ENCODE peak calls at places on chromosomes 16 and 17, in six cellular contexts. I is testis, S is osteoblast, G is endothelial cell of umbilical vein, H is pancreas, D is left lung. O is an unnamed sample. For H3K4me1, the result is how much of the 10 kb centered on the place peaks cover.

GRCh38 chr16:15466131-15466530 is 31.7 kb downstream of the BMERB1 start:
- DNase-seq in I (no peak), G (no peak), S (no peak), H (no peak), D (no peak), O (no peak)

GRCh38 chr16:97822-98221 is 19.8 kb downstream of the MPG start:
- DNase-seq in D (no peak), S (peak), I (no peak), G (no peak), H (no peak), O (no peak)

GRCh38 chr17:80633994-80634566 is 89.4 kb downstream of the RPTOR start:
- DNase-seq in S (no peak), H (no peak), I (no peak), D (no peak), G (no peak), O (no peak)

GRCh38 chr17:60901806-60902205 is 224.2 kb downstream of the BCAS3 start:
- DNase-seq in D (no peak), G (peak), H (no peak), I (no peak), S (peak), O (no peak)

GRCh38 chr17:50586421-50587247 is 26.1 kb downstream of the CACNA1G start:
- DNase-seq in G (no peak), S (no peak), D (no peak), H (no peak), I (no peak), O (no peak)

GRCh38 chr16:74896389-74897370 is 88.2 kb downstream of the WDR59 start:
- DNase-seq in I (no peak), D (no peak), S (peak), G (no peak), H (no peak), O (no peak)

GRCh38 chr16:82061861-82062525 is 26.9 kb downstream of the HSD17B2 start:
- DNase-seq in D (no peak), G (peak), I (no peak), H (no peak), S (no peak), O (no peak)

GRCh38 chr16:57042157-57043111 is 49.9 kb upstream of the CPNE2 start:
- DNase-seq in H (no peak), S (peak), I (no peak), G (no peak), D (no peak), O (no peak)

GRCh38 chr17:56707312-56708219 is 114.1 kb downstream of the NOG start:
- DNase-seq in G (no peak), S (no peak), H (no peak), I (no peak), D (no peak), O (no peak)

GRCh38 chr17:41689497-41690299 is 1.0 kb downstream of the EIF1 start:
- DNase-seq in G (peak), H (no peak), D (no peak), I (peak), S (peak), O (no peak)

GRCh38 chr16:64150193-64150592 is 971.7 kb downstream of the CDH11 start:
- DNase-seq in S (no peak), G (peak), H (no peak), I (no peak), D (no peak), O (no peak)

GRCh38 chr16:75931043-75931442 is 204.8 kb upstream of the CPHXL start:
- DNase-seq in I (no peak), G (no peak), D (no peak), S (no peak), H (no peak), O (no peak)

GRCh38 chr16:83967091-83967490 is 953 bp upstream of the NECAB2 start:
- DNase-seq in H (no peak), G (no peak), D (no peak), I (no peak), S (peak), O (no peak)

GRCh38 chr16:11462861-11463260 is 117.6 kb downstream of the RMI2 start:
- DNase-seq in S (no peak), I (no peak), D (no peak), G (no peak), H (no peak), O (no peak)

GRCh38 chr17:77319211-77320031 is 178.7 kb downstream of the SEC14L1 start:
- DNase-seq in G (no peak), D (peak), H (no peak), S (peak), I (peak), O (peak)

GRCh38 chr16:381788-382717 is at the start of gene PGAP6:
- DNase-seq in G (peak), H (peak), D (no peak), S (peak), I (peak), O (peak)

GRCh38 chr16:85313541-85314208 is 201.4 kb upstream of the CIBAR2 start:
- DNase-seq in D (no peak), G (peak), S (no peak), H (no peak), I (peak), O (no peak)

GRCh38 chr16:85312642-85313540 is 200.6 kb upstream of the CIBAR2 start:
- DNase-seq in G (no peak), S (no peak), D (no peak), I (peak), H (peak), O (no peak)

GRCh38 chr16:85316321-85316919 is 204.1 kb upstream of the CIBAR2 start:
- DNase-seq in S (peak), D (peak), H (peak), I (peak), G (peak), O (no peak)

GRCh38 chr16:85315871-85316270 is 203.6 kb upstream of the CIBAR2 start:
- DNase-seq in S (no peak), D (no peak), I (no peak), G (no peak), H (peak), O (no peak)

GRCh38 chr16:85314633-85315032 is 202.4 kb upstream of the CIBAR2 start:
- DNase-seq in D (no peak), I (no peak), S (no peak), H (no peak), G (no peak), O (no peak)
- H3K4me1 ChIP-seq in D (under half), I (half or more), S (under half), H (under half), G (under half), O (under half)

DNA sequence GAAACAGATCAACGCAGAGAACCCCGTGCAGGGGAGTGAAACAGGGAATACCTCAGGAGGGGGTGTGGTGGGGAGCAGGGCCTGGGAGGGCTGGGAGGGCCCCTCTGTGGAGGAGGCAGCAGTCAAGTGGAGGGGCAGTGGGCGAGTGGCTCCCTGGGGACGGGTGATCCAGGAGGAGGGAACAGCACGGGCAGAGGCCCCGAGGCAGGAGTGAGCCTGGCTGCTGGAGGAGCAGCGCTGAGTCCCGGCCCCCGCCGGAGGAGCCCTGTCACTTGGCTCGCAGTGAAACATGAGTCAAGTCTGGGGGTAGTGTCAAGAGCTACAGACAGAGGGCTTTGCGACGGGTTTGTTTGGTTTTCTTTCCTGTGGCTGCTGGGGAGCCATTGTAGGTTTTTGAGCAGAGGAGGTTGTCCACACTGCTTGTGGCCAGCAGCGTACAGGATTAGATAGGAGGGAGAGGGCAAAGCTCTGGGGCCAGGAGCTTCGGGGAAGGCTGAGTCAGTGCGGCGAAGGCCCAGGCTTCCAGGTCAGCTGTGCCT is 115.7 kb upstream of the CIBAR2 start:
- DNase-seq in D (no peak), H (no peak), I (no peak), S (peak), G (no peak), O (no peak)
- TF ChIP-seq CTCF in D (no peak), H (no peak), I (no peak), S (peak), G (no peak), O (no peak)

GRCh38 chr16:70777496-70777895 is 23.5 kb downstream of the VAC14 start:
- DNase-seq in H (no peak), D (no peak), G (no peak), I (no peak), S (no peak), O (peak)
- H3K27ac ChIP-seq in H (no peak), D (no peak), G (no peak), I (no peak), S (peak), O (no peak)

GRCh38 chr17:29588017-29588557 is 1.4 kb downstream of the GIT1 start:
- DNase-seq in S (no peak), I (no peak), G (peak), D (no peak), H (no peak), O (no peak)
- H3K4me1 ChIP-seq in S (under half), I (under half), G (half or more), D (half or more), H (under half), O (half or more)

GRCh38 chr17:27593232-27593856 is 37.6 kb upstream of the LGALS9 start:
- DNase-seq in H (no peak), D (no peak), G (no peak), S (peak), I (no peak), O (no peak)

GRCh38 chr17:27593857-27594255 is 37.1 kb upstream of the LGALS9 start:
- DNase-seq in I (no peak), D (no peak), S (no peak), G (no peak), H (no peak), O (no peak)

GRCh38 chr17:27595208-27595607 is 35.8 kb upstream of the LGALS9 start:
- DNase-seq in I (no peak), S (no peak), G (no peak), H (no peak), D (no peak), O (no peak)

GRCh38 chr17:27590864-27591263 is 40.1 kb upstream of the LGALS9 start:
- DNase-seq in I (no peak), D (no peak), H (no peak), S (peak), G (no peak), O (no peak)

GRCh38 chr17:27591986-27592385 is 39.0 kb upstream of the LGALS9 start:
- DNase-seq in I (no peak), H (no peak), S (peak), G (no peak), D (no peak), O (no peak)
- TF ChIP-seq CTCF in I (no peak), H (no peak), S (no peak), G (no peak), D (no peak), O (no peak)

GRCh38 chr17:72119280-72119962 is 1.4 kb upstream of the SOX9 start:
- DNase-seq in D (no peak), I (no peak), G (no peak), H (no peak), S (no peak), O (no peak)

GRCh38 chr17:72120878-72121163 is at the start of gene SOX9:
- DNase-seq in H (peak), S (peak), I (peak), G (no peak), D (peak), O (peak)

GRCh38 chr17:72121164-72122001 is 563 bp downstream of the SOX9 start:
- DNase-seq in D (peak), I (no peak), S (peak), G (no peak), H (peak), O (peak)

GRCh38 chr17:72118588-72119279 is 2.1 kb upstream of the SOX9 start:
- DNase-seq in I (peak), S (peak), D (peak), G (peak), H (peak), O (no peak)

DNA sequence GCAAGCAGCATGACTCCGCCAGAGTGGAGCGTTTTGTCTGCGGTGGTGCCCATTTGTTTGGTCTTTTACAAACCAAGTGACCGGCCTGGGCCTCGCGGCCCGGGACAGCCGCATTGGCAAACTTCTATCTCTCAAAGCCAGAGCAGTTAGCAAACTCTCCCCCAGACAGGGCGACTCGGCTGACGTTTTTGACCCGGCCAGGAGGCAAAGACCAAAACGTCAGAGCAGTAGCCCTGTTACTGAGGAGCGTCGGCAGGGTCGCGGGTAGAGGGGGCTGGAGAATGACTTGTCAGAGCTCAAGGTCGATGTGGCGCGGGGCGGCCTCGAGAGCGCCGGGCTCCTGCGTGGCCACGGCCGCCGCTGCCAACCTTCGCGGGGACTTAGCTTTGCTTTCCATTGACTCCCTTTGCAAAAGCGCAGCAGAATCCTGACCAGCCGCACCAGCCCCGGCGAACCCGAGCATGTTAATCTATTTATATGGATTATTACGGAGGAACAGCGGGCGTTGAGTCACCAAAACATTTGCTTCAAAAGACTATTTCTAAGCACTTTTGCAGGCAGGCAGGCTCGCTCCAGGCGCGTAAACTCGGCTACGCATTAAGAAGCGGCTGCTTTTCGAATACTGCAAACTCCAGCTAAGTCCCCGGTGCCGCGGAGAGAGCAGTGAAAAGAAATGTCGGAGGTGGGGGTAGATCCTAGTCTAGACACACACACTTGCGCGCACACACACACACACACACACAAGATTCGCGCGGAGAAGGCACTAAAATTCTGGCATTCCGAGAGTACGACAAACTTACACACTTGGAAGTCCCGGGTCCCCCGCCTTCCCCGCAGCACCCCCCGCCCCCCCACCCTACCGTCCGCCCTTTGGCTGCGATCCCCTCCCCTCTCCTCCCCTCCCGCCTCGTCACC is 600 bp upstream of the SOX9 start:
- DNase-seq in D (no peak), S (peak), G (no peak), H (peak), I (peak), O (peak)
- H3K27ac ChIP-seq in D (peak), S (peak), G (no peak), H (peak), I (no peak), O (peak)

GRCh38 chr17:35046740-35047283 is 16.7 kb downstream of the RFFL start:
- DNase-seq in I (no peak), S (peak), G (peak), H (no peak), D (no peak), O (no peak)

GRCh38 chr17:35046245-35046644 is 17.3 kb downstream of the RFFL start:
- DNase-seq in H (no peak), D (no peak), S (no peak), I (no peak), G (no peak), O (no peak)

GRCh38 chr17:35038434-35038833 is 25.1 kb downstream of the RFFL start:
- DNase-seq in G (no peak), I (no peak), H (no peak), S (no peak), D (no peak), O (no peak)

GRCh38 chr17:35044181-35044580 is 19.3 kb downstream of the RFFL start:
- DNase-seq in D (no peak), S (no peak), H (no peak), G (no peak), I (no peak), O (no peak)

DNA sequence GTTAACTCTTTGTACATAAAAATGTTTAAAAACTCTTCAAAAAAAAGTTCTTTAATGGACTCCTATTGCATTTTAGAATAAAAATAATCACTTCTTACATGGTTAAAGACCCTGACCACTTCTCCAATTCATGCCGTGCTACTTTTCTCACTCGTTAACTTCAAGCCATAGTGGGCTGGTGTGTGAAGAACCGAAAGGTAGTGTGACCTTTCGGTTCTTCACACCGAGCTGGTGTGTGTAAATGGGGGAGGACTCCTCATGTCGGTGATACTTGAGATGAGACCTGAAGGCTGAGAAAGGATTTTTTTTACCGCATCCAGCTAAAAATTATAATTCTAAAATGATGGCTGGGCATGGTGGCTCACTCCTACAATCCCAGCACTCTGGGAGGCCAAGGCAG is 22.1 kb downstream of the RFFL start:
- DNase-seq in H (no peak), S (no peak), I (no peak), D (no peak), G (no peak), O (no peak)
- H3K4me1 ChIP-seq in H (under half), S (under half), I (under half), D (under half), G (under half), O (under half)

O was measured in kidney.